ENCODE peak calls at places on chromosomes 5 and 9, in six cellular contexts. F, L, U, J, X and H are unnamed samples.
A peak's percentile ranks its signal among the peaks of the same experiment; 100 is the strongest.

GRCh38 chr5:73985145-73985544 is 359.1 kb downstream of the ARHGEF28 start:
- DNase-seq in F (no peak), L (no peak), U (peak; percentile 7), J (peak; percentile 45), X (no peak), H (peak; percentile 17)

GRCh38 chr9:121860213-121860612 is 208.8 kb downstream of the DAB2IP start:
- DNase-seq in F (no peak), L (no peak), U (no peak), J (no peak), X (no peak), H (no peak)

GRCh38 chr9:31744589-31744988 is 639.9 kb upstream of the ACO1 start:
- DNase-seq in F (no peak), L (no peak), U (no peak), J (no peak), X (no peak), H (no peak)

GRCh38 chr9:6923081-6923480 is 165.3 kb downstream of the KDM4C start:
- DNase-seq in F (no peak), L (no peak), U (no peak), J (no peak), X (no peak), H (no peak)

GRCh38 chr5:66406761-66407289 is 189.4 kb upstream of the MAST4 start:
- DNase-seq in F (no peak), L (no peak), U (no peak), J (no peak), X (no peak), H (no peak)

GRCh38 chr5:142902188-142902965 is 132.2 kb downstream of the ARHGAP26 start:
- DNase-seq in F (no peak), L (no peak), U (no peak), J (no peak), X (no peak), H (no peak)

GRCh38 chr5:150181766-150182545 is 7.9 kb upstream of the SLC6A7 start:
- DNase-seq in F (no peak), L (no peak), U (no peak), J (peak; percentile 33), X (no peak), H (no peak)

GRCh38 chr5:84290161-84290560 is 94.5 kb downstream of the EDIL3 start:
- DNase-seq in F (no peak), L (no peak), U (no peak), J (no peak), X (no peak), H (no peak)

GRCh38 chr5:61768692-61769281 is 436.7 kb downstream of the ZSWIM6 start:
- DNase-seq in F (no peak), L (peak; percentile 31), U (peak; percentile 63), J (peak; percentile 3), X (no peak), H (peak; percentile 16)

GRCh38 chr5:39604491-39604890 is 179.7 kb upstream of the DAB2 start:
- DNase-seq in F (no peak), L (no peak), U (no peak), J (no peak), X (no peak), H (no peak)

GRCh38 chr9:101485873-101486692 is 47.6 kb upstream of the RNF20 start:
- DNase-seq in F (peak; percentile 41), L (peak; percentile 48), U (peak; percentile 44), J (peak; percentile 41), X (no peak), H (peak; percentile 58)

GRCh38 chr9:105148328-105149006 is 96.0 kb upstream of the SLC44A1 start:
- DNase-seq in F (no peak), L (no peak), U (no peak), J (no peak), X (no peak), H (no peak)

GRCh38 chr9:21802418-21803000 is at the start of gene MTAP:
- DNase-seq in F (peak; percentile 91), L (peak; percentile 89), U (peak; percentile 91), J (peak; percentile 93), X (peak; percentile 94), H (peak; percentile 97)

GRCh38 chr5:50965621-50966362 is 299.4 kb downstream of the PARP8 start:
- DNase-seq in F (no peak), L (no peak), U (no peak), J (no peak), X (peak; percentile 35), H (no peak)

GRCh38 chr5:84381501-84382362 is 2.9 kb downstream of the EDIL3 start:
- DNase-seq in F (no peak), L (no peak), U (no peak), J (no peak), X (no peak), H (no peak)

GRCh38 chr5:1916041-1917001 is 33.6 kb upstream of the IRX4 start:
- DNase-seq in F (no peak), L (peak; percentile 18), U (no peak), J (no peak), X (peak; percentile 64), H (no peak)

GRCh38 chr5:77181173-77181572 is 29.3 kb upstream of the PDE8B start:
- DNase-seq in F (no peak), L (no peak), U (no peak), J (no peak), X (no peak), H (no peak)

GRCh38 chr9:124779368-124780059 is 2.6 kb downstream of the OLFML2A start:
- DNase-seq in F (peak; percentile 59), L (peak; percentile 23), U (no peak), J (peak; percentile 98), X (peak; percentile 41), H (no peak)

GRCh38 chr5:158727108-158727507 is 372.6 kb downstream of the EBF1 start:
- DNase-seq in F (peak; percentile 76), L (no peak), U (no peak), J (no peak), X (no peak), H (peak; percentile 66)

GRCh38 chr9:134152022-134152448 is 12.3 kb downstream of the RNU6ATAC start:
- DNase-seq in F (no peak), L (no peak), U (no peak), J (no peak), X (no peak), H (no peak)

GRCh38 chr5:43729846-43730478 is 127.0 kb downstream of the NNT start:
- DNase-seq in F (no peak), L (no peak), U (peak; percentile 7), J (peak; percentile 51), X (no peak), H (no peak)

GRCh38 chr9:3646226-3646625 is 120.4 kb upstream of the RFX3 start:
- DNase-seq in F (no peak), L (no peak), U (no peak), J (no peak), X (no peak), H (no peak)

GRCh38 chr5:137921931-137922330 is 32.7 kb downstream of the PKD2L2 start:
- DNase-seq in F (no peak), L (no peak), U (no peak), J (peak; percentile 36), X (no peak), H (no peak)

GRCh38 chr5:77209495-77210090 is 887 bp upstream of the PDE8B start:
- DNase-seq in F (no peak), L (no peak), U (no peak), J (no peak), X (no peak), H (no peak)

GRCh38 chr9:4740623-4741364 is at the start of gene AK3:
- DNase-seq in F (peak; percentile 90), L (peak; percentile 90), U (peak; percentile 44), J (peak; percentile 82), X (peak; percentile 98), H (peak; percentile 84)

GRCh38 chr9:4738866-4739586 is 2.0 kb downstream of the AK3 start:
- DNase-seq in F (no peak), L (no peak), U (no peak), J (peak; percentile 14), X (no peak), H (no peak)

GRCh38 chr9:4739587-4740372 is 1.2 kb downstream of the AK3 start:
- DNase-seq in F (no peak), L (peak; percentile 41), U (no peak), J (no peak), X (no peak), H (peak; percentile 35)

GRCh38 chr9:4741365-4742031 is 496 bp upstream of the AK3 start:
- DNase-seq in F (no peak), L (peak; percentile 52), U (no peak), J (no peak), X (no peak), H (peak; percentile 47)

GRCh38 chr9:4740373-4740622 is 704 bp downstream of the AK3 start:
- DNase-seq in F (no peak), L (no peak), U (no peak), J (no peak), X (no peak), H (no peak)
- H3K4me3 ChIP-seq in F (peak overlapping the region; percentile 64), L (peak overlapping the region; percentile 84), U (peak overlapping the region; percentile 65), J (peak overlapping the region; percentile 94), X (peak overlapping the region; percentile 72), H (peak overlapping the region; percentile 90)

GRCh38 chr5:134904621-134905245 is at the start of gene PCBD2:
- DNase-seq in F (peak; percentile 89), L (peak; percentile 93), U (peak; percentile 83), J (peak; percentile 83), X (peak; percentile 100), H (peak; percentile 91)
- TF ChIP-seq POLR2A in F (peak; percentile 52), L (no peak), U (peak; percentile 53), J (peak; percentile 34), X (no peak), H (no peak)

GRCh38 chr5:103375863-103376591 is 117.5 kb downstream of the MACIR start:
- DNase-seq in F (no peak), L (no peak), U (no peak), J (peak; percentile 17), X (no peak), H (no peak)
- H3K4me3 ChIP-seq in F (no peak overlapping the region), L (no peak overlapping the region), U (no peak overlapping the region), J (no peak overlapping the region), X (no peak overlapping the region), H (no peak overlapping the region)

GRCh38 chr9:111561165-111561719 is 36.3 kb downstream of the ZNF483 start:
- DNase-seq in F (no peak), L (no peak), U (no peak), J (no peak), X (no peak), H (no peak)

DNA sequence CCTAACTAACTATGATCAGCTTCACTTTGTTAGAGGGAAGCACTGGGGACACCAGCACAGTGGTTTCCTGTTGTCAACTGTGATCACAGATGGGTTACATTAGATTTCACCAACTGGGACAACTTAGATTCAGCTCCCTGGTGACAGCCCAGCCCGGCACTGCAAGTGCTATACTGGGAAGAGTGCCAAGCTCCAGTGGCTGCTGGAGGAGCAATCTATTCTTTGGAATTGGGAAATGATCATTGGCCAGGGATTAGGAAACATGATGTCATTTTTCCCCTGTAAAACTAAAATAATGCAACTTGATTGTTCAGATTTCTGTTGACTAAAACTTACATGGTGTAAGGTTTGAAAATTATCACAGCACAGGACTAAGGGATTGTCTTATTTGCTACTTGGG is 33.2 kb downstream of the PTGR1 start:
- DNase-seq in F (no peak), L (no peak), U (no peak), J (no peak), X (no peak), H (no peak)
- TF ChIP-seq POLR2A in F (no peak), L (no peak), U (no peak), J (no peak), X (no peak), H (no peak)

GRCh38 chr9:9003184-9003583 is 1203.6 kb upstream of the DMAC1 start:
- DNase-seq in F (no peak), L (no peak), U (no peak), J (no peak), X (no peak), H (peak; percentile 73)
- H3K4me3 ChIP-seq in F (no peak overlapping the region), L (no peak overlapping the region), U (no peak overlapping the region), J (no peak overlapping the region), X (no peak overlapping the region), H (no peak overlapping the region)